ENCODE peak calls at places on chromosomes 11 and 22, in four cellular contexts. P is H1, K is neuronal stem cell, N is IMR-90. G is an unnamed sample.

GRCh38 chr11:56890584-56891305 is 98.0 kb upstream of the OR5AK2 start:
- DNase-seq in N (no peak), P (no peak), K (no peak), G (no peak)

GRCh38 chr11:132909016-132909606 is 623.2 kb downstream of the OPCML start:
- DNase-seq in P (no peak), N (no peak), K (no peak), G (no peak)

GRCh38 chr22:26992556-26992955 is 335.2 kb downstream of the MIAT start:
- DNase-seq in N (no peak), P (no peak), K (no peak), G (no peak)

GRCh38 chr11:95065336-95065735 is 1.4 kb upstream of the SRSF8 start:
- DNase-seq in K (no peak), N (no peak), P (no peak), G (no peak)

GRCh38 chr11:44467931-44468330 is 97.5 kb upstream of the CD82 start:
- DNase-seq in P (no peak), N (no peak), K (no peak), G (no peak)

GRCh38 chr11:121041072-121041471 is 17.2 kb downstream of the TBCEL start:
- DNase-seq in P (no peak), K (no peak), N (no peak), G (no peak)

GRCh38 chr22:28146401-28147304 is 227.6 kb upstream of the PITPNB start:
- DNase-seq in P (no peak), N (no peak), K (no peak), G (no peak)

GRCh38 chr11:19628018-19628417 is 84.6 kb upstream of the NAV2 start:
- DNase-seq in K (no peak), N (peak), P (no peak), G (no peak)

GRCh38 chr22:32076726-32077550 is 33.9 kb downstream of the SLC5A1 start:
- DNase-seq in K (no peak), P (no peak), N (no peak), G (no peak)

GRCh38 chr22:28585324-28585723 is 94.3 kb downstream of the TTC28 start:
- DNase-seq in P (peak), K (no peak), N (no peak), G (no peak)

GRCh38 chr11:94731921-94732601 is 36.1 kb upstream of the AMOTL1 start:
- DNase-seq in N (peak), K (no peak), P (no peak), G (peak)

GRCh38 chr11:26276798-26277424 is 55.0 kb upstream of the ANO3 start:
- DNase-seq in N (peak), P (peak), K (peak), G (peak)

GRCh38 chr11:114166897-114167323 is 107.4 kb downstream of the ZBTB16 start:
- DNase-seq in N (peak), K (no peak), P (no peak), G (no peak)

GRCh38 chr11:65266210-65266609 is 4.4 kb downstream of the POLA2 start:
- DNase-seq in K (no peak), N (no peak), P (no peak), G (no peak)

GRCh38 chr22:40281717-40282116 is 64.6 kb upstream of the ADSL start:
- DNase-seq in P (no peak), N (no peak), K (no peak), G (no peak)

GRCh38 chr11:31959711-31960110 is 131.2 kb upstream of the RCN1 start:
- DNase-seq in K (no peak), P (no peak), N (peak), G (peak)

GRCh38 chr11:62472063-62472884 is 53.4 kb downstream of the SCGB1A1 start:
- DNase-seq in K (no peak), N (peak), P (no peak), G (peak)

GRCh38 chr11:129828301-129828836 is 12.7 kb downstream of the TMEM45B start:
- DNase-seq in P (no peak), K (no peak), N (no peak), G (no peak)

GRCh38 chr11:121435132-121435531 is 17.0 kb upstream of the SORL1 start:
- DNase-seq in P (no peak), N (no peak), K (no peak), G (no peak)

GRCh38 chr11:74770456-74770855 is 21.8 kb downstream of the RNF169 start:
- DNase-seq in N (peak), K (no peak), P (no peak), G (no peak)

GRCh38 chr22:44368611-44369010 is 55.9 kb upstream of the SHISAL1 start:
- DNase-seq in K (no peak), N (no peak), P (no peak), G (no peak)

GRCh38 chr11:1310315-1310687 is 869 bp upstream of the TOLLIP start:
- DNase-seq in N (no peak), K (no peak), P (no peak), G (no peak)

GRCh38 chr11:45927684-45928413 is 5.4 kb downstream of the LARGE2 start:
- DNase-seq in N (no peak), K (no peak), P (no peak), G (no peak)

GRCh38 chr11:62069374-62069773 is 54.4 kb upstream of the INCENP start:
- DNase-seq in N (no peak), P (no peak), K (no peak), G (no peak)

GRCh38 chr11:134622458-134622857 is 210.4 kb upstream of the B3GAT1 start:
- DNase-seq in K (no peak), P (no peak), N (no peak), G (no peak)

GRCh38 chr11:128763224-128763623 is 69.4 kb downstream of the FLI1 start:
- DNase-seq in K (no peak), N (peak), P (no peak), G (no peak)

GRCh38 chr22:20388200-20388599 is 5.8 kb upstream of the ZNF74 start:
- DNase-seq in K (no peak), N (no peak), P (no peak), G (no peak)

GRCh38 chr22:17176715-17177114 is 17.6 kb upstream of the HDHD5 start:
- DNase-seq in P (no peak), N (no peak), K (no peak), G (no peak)

DNA sequence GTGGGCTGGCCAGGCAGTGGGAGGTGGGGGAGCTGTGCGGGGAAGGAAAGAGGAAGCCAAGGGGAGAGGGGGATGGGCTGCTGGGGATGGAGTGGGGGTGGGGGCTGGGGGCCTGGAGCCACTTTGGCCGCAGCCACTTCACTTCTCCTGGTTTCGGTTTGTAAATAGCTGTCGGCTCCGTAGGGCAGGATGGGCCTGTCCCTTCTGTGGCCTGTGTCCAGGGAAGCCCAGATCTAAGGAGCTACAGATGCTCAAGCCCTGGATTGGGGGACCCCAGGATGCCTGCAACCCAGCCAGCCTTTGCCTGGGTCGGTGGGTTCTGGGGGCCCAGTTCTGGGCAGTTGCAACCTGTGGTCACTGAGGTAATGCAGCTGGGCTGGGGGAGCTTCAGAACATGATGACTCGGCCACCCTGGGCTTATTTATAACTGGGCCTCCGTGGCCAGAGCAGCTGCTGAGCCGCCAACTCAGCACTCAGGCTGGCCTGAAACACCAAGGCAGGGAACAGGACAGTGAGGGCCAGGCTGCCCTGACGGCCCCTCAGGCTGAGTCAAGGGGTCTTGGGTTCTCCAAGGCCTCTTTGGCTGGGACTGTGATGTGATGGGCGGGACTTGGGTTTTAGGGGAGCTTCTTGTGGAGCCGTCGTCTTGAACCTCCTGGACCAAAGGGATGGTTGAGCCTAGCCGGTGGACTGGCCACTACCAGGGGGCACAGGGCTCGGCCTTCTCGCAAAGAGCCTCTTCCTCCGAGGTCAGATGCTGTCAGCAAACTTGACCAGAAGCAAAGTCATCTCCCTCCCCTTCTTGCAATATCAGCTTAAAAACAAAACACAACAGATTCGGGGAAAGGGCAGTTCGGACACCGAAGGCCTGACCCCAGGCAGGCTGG is 15.0 kb upstream of the SLC39A13 start:
- DNase-seq in N (peak), P (no peak), K (no peak), G (no peak)
- H3K4me2 ChIP-seq in N (peak), P (no peak), K (no peak), G (no peak)

DNA sequence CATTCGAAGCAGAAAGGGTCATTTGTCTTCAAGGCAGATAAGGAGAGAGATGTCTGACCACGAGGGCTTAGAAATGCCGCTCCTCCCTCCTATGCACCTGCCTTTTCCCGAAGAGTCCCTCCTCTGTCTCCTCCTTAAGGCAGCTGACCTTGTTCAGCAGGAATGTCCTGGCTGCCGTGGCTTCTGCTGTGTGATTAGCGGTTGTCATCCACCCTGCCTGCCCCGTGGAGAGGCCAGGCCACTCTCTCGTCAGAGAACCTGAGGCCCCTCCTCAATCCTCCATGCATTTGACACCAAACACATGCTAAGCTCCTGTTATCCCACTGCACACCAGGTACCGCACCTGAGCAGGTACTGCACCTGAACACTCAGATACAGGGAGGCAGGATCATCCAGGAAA is 834.6 kb downstream of the TBC1D22A start:
- DNase-seq in P (no peak), N (no peak), K (no peak), G (no peak)
- H4K8ac ChIP-seq in P (no peak), N (no peak), K (no peak), G (no peak)

DNA sequence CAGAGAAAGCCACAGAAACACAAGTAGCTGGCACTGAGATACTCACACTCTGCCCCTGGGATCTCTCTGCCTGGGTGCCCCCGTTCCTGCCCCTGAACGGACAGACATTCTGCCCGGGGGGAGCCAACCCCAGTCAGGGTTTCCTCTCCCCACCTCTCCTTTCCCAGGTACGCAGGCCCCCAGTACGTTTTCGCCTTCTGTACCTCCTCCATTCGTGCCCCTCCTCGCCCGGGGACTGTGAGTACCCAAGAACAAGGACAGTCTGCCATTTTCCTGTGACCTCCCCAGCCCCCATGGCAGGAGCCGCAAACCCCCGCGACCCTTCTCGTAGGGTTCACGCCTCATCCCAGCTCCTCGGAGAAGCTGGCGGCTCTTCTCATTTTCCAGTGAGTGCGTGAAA is 29.1 kb upstream of the ELFN2 start:
- DNase-seq in P (no peak), K (no peak), N (no peak), G (no peak)
- H3K9ac ChIP-seq in P (no peak), K (no peak), N (no peak), G (no peak)

GRCh38 chr22:50327711-50328019 is 853 bp upstream of the DENND6B start:
- DNase-seq in P (no peak), N (no peak), K (no peak), G (no peak)
- H3K4me2 ChIP-seq in P (peak), N (peak), K (peak), G (peak)

G was measured in trophoblast cell.